ENCODE peak calls at places on chromosomes 7 and 10, in seven cellular contexts. X is GM23338, G is transverse colon, D is GM12891, W is sigmoid colon, Z is spleen, L is prostate gland. B is an unnamed sample.
A peak's percentile ranks its signal among the peaks of the same experiment; 100 is the strongest.

GRCh38 chr10:114603943-114604342 is 54.1 kb downstream of the ABLIM1 start:
- DNase-seq in W (no peak), G (peak; percentile 54), X (no peak), Z (no peak), D (no peak), L (no peak), B (no peak)

GRCh38 chr7:64551375-64552142 is 11.3 kb downstream of the ZNF680 start:
- DNase-seq in D (no peak), Z (no peak), G (no peak), W (no peak), L (no peak), X (no peak), B (no peak)

GRCh38 chr7:157991351-157991750 is 596.3 kb downstream of the PTPRN2 start:
- DNase-seq in Z (peak; percentile 63), G (peak; percentile 18), W (no peak), D (no peak), L (no peak), X (no peak), B (no peak)

GRCh38 chr10:46077616-46078268 is 31.7 kb upstream of the MSMB start:
- DNase-seq in X (no peak), W (no peak), Z (no peak), D (no peak), G (no peak), L (no peak), B (no peak)

GRCh38 chr10:86285136-86285790 is 81.3 kb downstream of the GRID1 start:
- DNase-seq in Z (peak; percentile 47), D (no peak), G (no peak), W (peak; percentile 35), L (no peak), X (no peak), B (no peak)

GRCh38 chr7:116997972-116998371 is 44.7 kb downstream of the ST7 start:
- DNase-seq in X (no peak), D (no peak), W (peak; percentile 59), L (no peak), Z (no peak), G (no peak), B (no peak)

GRCh38 chr10:19638173-19638872 is 177.9 kb upstream of the PLXDC2 start:
- DNase-seq in X (no peak), L (no peak), G (no peak), Z (no peak), D (no peak), W (no peak), B (no peak)

GRCh38 chr10:44237364-44238034 is 147.4 kb downstream of the CXCL12 start:
- DNase-seq in D (no peak), Z (no peak), W (no peak), G (no peak), L (no peak), X (no peak), B (no peak)

GRCh38 chr10:91313761-91314520 is 93.5 kb downstream of the PCGF5 start:
- DNase-seq in Z (no peak), G (no peak), W (no peak), L (no peak), D (no peak), X (no peak), B (no peak)

GRCh38 chr10:102422586-102423129 is 2.0 kb downstream of the FBXL15 start:
- DNase-seq in L (peak; percentile 71), G (peak; percentile 90), D (peak; percentile 65), X (peak; percentile 87), W (peak; percentile 91), Z (peak; percentile 96), B (peak; percentile 72)

GRCh38 chr7:50304911-50305621 is 550 bp downstream of the IKZF1 start:
- DNase-seq in D (peak; percentile 26), L (no peak), Z (peak; percentile 90), W (no peak), X (peak; percentile 36), G (peak; percentile 70), B (no peak)

GRCh38 chr7:78828317-78828716 is 625.1 kb downstream of the MAGI2 start:
- DNase-seq in Z (no peak), X (no peak), L (no peak), W (no peak), D (no peak), G (no peak), B (no peak)

GRCh38 chr7:137903382-137904169 is 56.8 kb upstream of the DGKI start:
- DNase-seq in D (peak; percentile 42), L (peak; percentile 68), Z (peak; percentile 78), W (peak; percentile 79), X (peak; percentile 90), G (peak; percentile 62), B (peak; percentile 44)

GRCh38 chr7:102132209-102132752 is 154.4 kb upstream of the SH2B2 start:
- DNase-seq in L (no peak), W (no peak), X (no peak), G (no peak), D (no peak), Z (peak; percentile 11), B (no peak)

GRCh38 chr10:6175329-6176055 is 27.2 kb upstream of the PFKFB3 start:
- DNase-seq in X (no peak), W (no peak), L (no peak), D (no peak), G (no peak), Z (no peak), B (no peak)

GRCh38 chr10:132859084-132859855 is 73.3 kb upstream of the NKX6-2 start:
- DNase-seq in L (no peak), X (no peak), W (no peak), D (no peak), Z (peak; percentile 39), G (no peak), B (no peak)

GRCh38 chr7:75734586-75735047 is 4.1 kb downstream of the HIP1 start:
- DNase-seq in X (no peak), Z (no peak), D (no peak), G (no peak), W (no peak), L (no peak), B (no peak)

GRCh38 chr7:128030999-128031681 is at the start of gene LRRC4:
- DNase-seq in W (no peak), G (peak; percentile 36), X (peak; percentile 81), Z (peak; percentile 90), D (peak; percentile 70), L (no peak), B (peak; percentile 72)

GRCh38 chr10:20984632-20985031 is 87.5 kb upstream of the NEBL start:
- DNase-seq in D (no peak), X (no peak), L (no peak), W (no peak), Z (no peak), G (no peak), B (no peak)

GRCh38 chr7:24477807-24478655 is 95.2 kb upstream of the PALS2 start:
- DNase-seq in L (no peak), X (peak; percentile 85), Z (no peak), D (no peak), W (no peak), G (no peak), B (no peak)

GRCh38 chr7:34013421-34013820 is 108.1 kb downstream of the BMPER start:
- DNase-seq in D (no peak), W (no peak), G (no peak), L (no peak), X (no peak), Z (no peak), B (no peak)

GRCh38 chr10:4692206-4692605 is 133.8 kb upstream of the AKR1E2 start:
- DNase-seq in L (no peak), Z (no peak), W (no peak), G (no peak), D (no peak), X (no peak), B (no peak)

GRCh38 chr10:3372284-3372683 is 199.7 kb upstream of the PITRM1 start:
- DNase-seq in D (no peak), G (no peak), X (no peak), Z (no peak), L (no peak), W (no peak), B (no peak)

GRCh38 chr10:26799342-26799741 is 61.4 kb downstream of the ABI1 start:
- DNase-seq in D (no peak), W (no peak), X (no peak), G (peak; percentile 38), Z (no peak), L (no peak), B (no peak)

GRCh38 chr10:33506838-33507661 is 172.6 kb upstream of the NRP1 start:
- DNase-seq in D (no peak), G (no peak), L (no peak), Z (no peak), X (no peak), W (no peak), B (no peak)

GRCh38 chr7:153405704-153406485 is 646.3 kb upstream of the DPP6 start:
- DNase-seq in X (no peak), L (no peak), D (no peak), G (no peak), W (no peak), Z (no peak), B (no peak)

GRCh38 chr7:153404781-153405279 is 645.3 kb downstream of the ACTR3B start:
- DNase-seq in X (no peak), L (no peak), G (no peak), W (no peak), Z (no peak), D (no peak), B (no peak)

GRCh38 chr7:153401795-153402720 is 642.5 kb downstream of the ACTR3B start:
- DNase-seq in L (no peak), Z (no peak), D (no peak), G (no peak), X (no peak), W (no peak), B (no peak)

GRCh38 chr7:153402721-153403541 is 643.4 kb downstream of the ACTR3B start:
- DNase-seq in Z (no peak), D (no peak), G (no peak), L (no peak), W (no peak), X (no peak), B (no peak)

GRCh38 chr7:153404124-153404523 is 644.6 kb downstream of the ACTR3B start:
- DNase-seq in W (no peak), G (no peak), X (no peak), L (no peak), Z (no peak), D (no peak), B (no peak)
- TF ChIP-seq POLR2AphosphoS5 in W (no peak), G (no peak), X (no peak), L (no peak), Z (no peak), D (no peak), B (no peak)

GRCh38 chr10:70758757-70759514 is 26.2 kb downstream of the TBATA start:
- DNase-seq in D (peak; percentile 61), W (peak; percentile 85), L (peak; percentile 66), Z (peak; percentile 75), X (peak; percentile 92), G (peak; percentile 77), B (peak; percentile 50)
- TF ChIP-seq POLR2AphosphoS5 in D (no peak), W (no peak), L (no peak), Z (no peak), X (no peak), G (no peak), B (no peak)

GRCh38 chr7:92836489-92837213 is at the start of gene CDK6:
- DNase-seq in G (peak; percentile 79), Z (peak; percentile 92), D (peak; percentile 58), W (peak; percentile 78), X (peak; percentile 75), L (peak; percentile 51), B (peak; percentile 47)
- TF ChIP-seq POLR2AphosphoS5 in G (peak; percentile 45), Z (peak; percentile 70), D (no peak), W (peak; percentile 35), X (no peak), L (no peak), B (no peak)

GRCh38 chr7:28083159-28083997 is 97.2 kb downstream of the JAZF1 start:
- DNase-seq in W (peak; percentile 83), D (no peak), Z (no peak), X (no peak), G (no peak), L (peak; percentile 55), B (no peak)
- TF ChIP-seq POLR2AphosphoS5 in W (peak; percentile 65), D (no peak), Z (no peak), X (no peak), G (peak; percentile 55), L (peak; percentile 79), B (no peak)

B was measured in GM12892.